ENCODE peak calls at places on chromosomes 16 and 17, in seven cellular contexts. T is fibroblast of the conjunctiva, C is cerebellar cortex, A is IMR-90, B is GM23338, V is WERI-Rb-1, L is pancreas. N is an unnamed sample.

GRCh38 chr16:86356804-86357203 is 153.5 kb upstream of the FOXF1 start:
- DNase-seq in T (no peak), C (no peak), A (no peak), B (no peak), V (no peak), L (no peak), N (no peak)

GRCh38 chr17:42883802-42884553 is 16.6 kb upstream of the G6PC1 start:
- DNase-seq in T (no peak), C (no peak), A (no peak), B (no peak), V (no peak), L (no peak), N (peak)

GRCh38 chr17:45722161-45722560 is 62.0 kb upstream of the CRHR1 start:
- DNase-seq in T (no peak), C (peak), A (peak), B (peak), V (peak), L (no peak), N (peak)

GRCh38 chr17:63325885-63326284 is 120.2 kb downstream of the CYB561 start:
- DNase-seq in T (no peak), C (no peak), A (peak), B (no peak), V (no peak), L (no peak), N (no peak)

GRCh38 chr17:73952498-73953205 is 250.8 kb upstream of the RPL38 start:
- DNase-seq in T (no peak), C (no peak), A (no peak), B (peak), V (peak), L (peak), N (peak)

GRCh38 chr17:22703786-22704441 is 1011.6 kb downstream of the KCNJ18 start:
- DNase-seq in T (no peak), C (no peak), A (no peak), B (no peak), V (no peak), L (no peak), N (no peak)

GRCh38 chr16:90028985-90029384 is 9.7 kb upstream of the DBNDD1 start:
- DNase-seq in T (no peak), C (no peak), A (no peak), B (no peak), V (no peak), L (no peak), N (no peak)

GRCh38 chr17:63944736-63945499 is 12.8 kb upstream of the CD79B start:
- DNase-seq in T (no peak), C (no peak), A (no peak), B (no peak), V (no peak), L (peak), N (peak)

GRCh38 chr17:15469260-15469659 is 1.8 kb upstream of the CDRT4 start:
- DNase-seq in T (no peak), C (no peak), A (peak), B (no peak), V (no peak), L (no peak), N (no peak)

GRCh38 chr17:32519769-32520701 is 33.2 kb downstream of the CDK5R1 start:
- DNase-seq in T (no peak), C (peak), A (no peak), B (peak), V (peak), L (no peak), N (no peak)

GRCh38 chr16:22240023-22240697 is 34.1 kb downstream of the EEF2K start:
- DNase-seq in T (peak), C (no peak), A (peak), B (no peak), V (no peak), L (no peak), N (no peak)

GRCh38 chr17:74778960-74779359 is 2.8 kb upstream of the NAT9 start:
- DNase-seq in T (no peak), C (no peak), A (peak), B (no peak), V (no peak), L (no peak), N (no peak)

GRCh38 chr16:48133455-48134226 is 22.2 kb downstream of the ABCC12 start:
- DNase-seq in T (no peak), C (peak), A (no peak), B (no peak), V (no peak), L (no peak), N (peak)

GRCh38 chr17:31593806-31594205 is 202.3 kb downstream of the RAB11FIP4 start:
- DNase-seq in T (no peak), C (no peak), A (peak), B (no peak), V (no peak), L (no peak), N (no peak)

GRCh38 chr17:41383690-41384089 is 1.6 kb upstream of the KRT34 start:
- DNase-seq in T (no peak), C (no peak), A (no peak), B (no peak), V (no peak), L (no peak), N (no peak)

GRCh38 chr17:37430051-37430591 is 23.4 kb downstream of the TADA2A start:
- DNase-seq in T (peak), C (no peak), A (peak), B (no peak), V (no peak), L (no peak), N (no peak)

GRCh38 chr16:70679653-70680494 is 6.0 kb downstream of the MTSS2 start:
- DNase-seq in T (no peak), C (no peak), A (no peak), B (peak), V (no peak), L (peak), N (no peak)

N was measured in thyroid gland.